ENCODE peak calls at places on chromosomes 12 and 14, in five cellular contexts. F, J, Y, W and R are unnamed samples. For H3K4me1, the result is how much of the 10 kb centered on the place peaks cover.

GRCh38 chr14:64654072-64654899 is 49.9 kb upstream of the PLEKHG3 start:
- DNase-seq in F (no peak), J (no peak), Y (no peak), W (no peak), R (no peak)

GRCh38 chr12:112408621-112409020 is 784 bp downstream of the RPL6 start:
- DNase-seq in F (no peak), J (no peak), Y (no peak), W (no peak), R (no peak)

GRCh38 chr12:23895792-23896218 is 53.7 kb downstream of the SOX5 start:
- DNase-seq in F (no peak), J (no peak), Y (no peak), W (no peak), R (no peak)

GRCh38 chr12:123787466-123787865 is 25.4 kb downstream of the DNAH10 start:
- DNase-seq in F (no peak), J (no peak), Y (no peak), W (no peak), R (no peak)

GRCh38 chr12:75953312-75953906 is 78.2 kb downstream of the PHLDA1 start:
- DNase-seq in F (no peak), J (no peak), Y (no peak), W (no peak), R (no peak)

GRCh38 chr12:52200086-52200782 is 8.4 kb upstream of the KRT80 start:
- DNase-seq in F (peak), J (no peak), Y (peak), W (peak), R (no peak)

GRCh38 chr12:41288188-41288811 is 100.2 kb downstream of the PDZRN4 start:
- DNase-seq in F (no peak), J (no peak), Y (no peak), W (no peak), R (no peak)

GRCh38 chr12:44502681-44503080 is 373.4 kb downstream of the NELL2 start:
- DNase-seq in F (no peak), J (peak), Y (peak), W (no peak), R (no peak)

GRCh38 chr14:99568567-99569560 is 35.1 kb downstream of the CCDC85C start:
- DNase-seq in F (no peak), J (peak), Y (no peak), W (peak), R (peak)

GRCh38 chr12:75738486-75738885 is 227.1 kb upstream of the KRR1 start:
- DNase-seq in F (no peak), J (no peak), Y (no peak), W (no peak), R (no peak)

GRCh38 chr12:48973531-48973930 is 2.0 kb upstream of the WNT10B start:
- DNase-seq in F (no peak), J (no peak), Y (peak), W (no peak), R (no peak)

GRCh38 chr12:85281947-85282312 is 1.9 kb downstream of the ALX1 start:
- DNase-seq in F (no peak), J (no peak), Y (no peak), W (no peak), R (no peak)

GRCh38 chr12:56723889-56724659 is 1.0 kb downstream of the NACA start:
- DNase-seq in F (peak), J (peak), Y (peak), W (peak), R (peak)

GRCh38 chr12:9763025-9763424 is 2.3 kb upstream of the CD69 start:
- DNase-seq in F (no peak), J (no peak), Y (no peak), W (no peak), R (no peak)

GRCh38 chr14:57199911-57200310 is 68.8 kb downstream of the EXOC5 start:
- DNase-seq in F (no peak), J (no peak), Y (no peak), W (no peak), R (no peak)

GRCh38 chr12:16037533-16037932 is 126.4 kb downstream of the DERA start:
- DNase-seq in F (no peak), J (no peak), Y (no peak), W (no peak), R (no peak)

GRCh38 chr14:102917469-102918211 is 4.8 kb upstream of the AMN start:
- DNase-seq in F (peak), J (peak), Y (peak), W (peak), R (peak)

GRCh38 chr12:92224685-92225331 is 79.2 kb upstream of the BTG1 start:
- DNase-seq in F (no peak), J (no peak), Y (no peak), W (peak), R (no peak)

GRCh38 chr12:25699454-25699853 is 146.4 kb upstream of the LMNTD1 start:
- DNase-seq in F (no peak), J (no peak), Y (no peak), W (no peak), R (no peak)

GRCh38 chr12:11724888-11725310 is 75.4 kb downstream of the ETV6 start:
- DNase-seq in F (no peak), J (peak), Y (no peak), W (no peak), R (no peak)

GRCh38 chr12:75170786-75171185 is 38.9 kb downstream of the KCNC2 start:
- DNase-seq in F (no peak), J (no peak), Y (no peak), W (no peak), R (no peak)

GRCh38 chr12:53047221-53048032 is 2.4 kb upstream of the TNS2 start:
- DNase-seq in F (peak), J (peak), Y (peak), W (peak), R (peak)

GRCh38 chr14:93099187-93099586 is 16.5 kb downstream of the ITPK1 start:
- DNase-seq in F (no peak), J (no peak), Y (no peak), W (no peak), R (no peak)

GRCh38 chr14:68936476-68936875 is 42.6 kb downstream of the ACTN1 start:
- DNase-seq in F (no peak), J (no peak), Y (no peak), W (no peak), R (no peak)

GRCh38 chr14:68932686-68933085 is 46.4 kb downstream of the ACTN1 start:
- DNase-seq in F (no peak), J (no peak), Y (no peak), W (no peak), R (no peak)

GRCh38 chr14:68932219-68932618 is 46.9 kb downstream of the ACTN1 start:
- DNase-seq in F (no peak), J (no peak), Y (peak), W (no peak), R (no peak)

GRCh38 chr14:68935761-68936209 is 43.3 kb downstream of the ACTN1 start:
- DNase-seq in F (peak), J (peak), Y (no peak), W (peak), R (peak)

DNA sequence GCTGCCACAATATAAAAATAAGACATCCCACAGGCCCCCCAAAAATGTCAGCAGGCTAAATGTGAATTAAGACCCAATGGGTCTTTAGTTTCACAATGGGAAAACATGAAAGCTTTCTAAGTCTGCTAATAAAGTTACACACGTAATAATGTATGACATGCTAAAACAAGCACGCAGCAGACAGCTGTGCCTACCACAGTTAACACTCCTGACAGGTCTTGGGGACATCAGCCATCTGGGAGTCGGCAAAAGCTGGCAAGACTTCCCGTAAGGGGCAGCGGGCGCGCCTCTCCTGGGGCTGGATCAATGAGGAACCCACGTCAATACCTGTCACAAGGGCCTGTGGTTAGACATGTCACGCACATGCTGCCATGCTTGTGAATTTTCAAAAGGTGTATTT is 45.1 kb downstream of the ACTN1 start:
- DNase-seq in F (no peak), J (no peak), Y (no peak), W (no peak), R (no peak)
- H3K4me1 ChIP-seq in F (under half), J (under half), Y (under half), W (under half), R (under half)

GRCh38 chr12:13499008-13499407 is 302.5 kb downstream of the EMP1 start:
- DNase-seq in F (no peak), J (no peak), Y (no peak), W (no peak), R (no peak)
- H3K4me1 ChIP-seq in F (under half), J (under half), Y (under half), W (under half), R (under half)

GRCh38 chr12:65891219-65891618 is 66.9 kb downstream of the HMGA2 start:
- DNase-seq in F (no peak), J (no peak), Y (no peak), W (no peak), R (no peak)
- H3K4me1 ChIP-seq in F (under half), J (under half), Y (under half), W (under half), R (under half)

DNA sequence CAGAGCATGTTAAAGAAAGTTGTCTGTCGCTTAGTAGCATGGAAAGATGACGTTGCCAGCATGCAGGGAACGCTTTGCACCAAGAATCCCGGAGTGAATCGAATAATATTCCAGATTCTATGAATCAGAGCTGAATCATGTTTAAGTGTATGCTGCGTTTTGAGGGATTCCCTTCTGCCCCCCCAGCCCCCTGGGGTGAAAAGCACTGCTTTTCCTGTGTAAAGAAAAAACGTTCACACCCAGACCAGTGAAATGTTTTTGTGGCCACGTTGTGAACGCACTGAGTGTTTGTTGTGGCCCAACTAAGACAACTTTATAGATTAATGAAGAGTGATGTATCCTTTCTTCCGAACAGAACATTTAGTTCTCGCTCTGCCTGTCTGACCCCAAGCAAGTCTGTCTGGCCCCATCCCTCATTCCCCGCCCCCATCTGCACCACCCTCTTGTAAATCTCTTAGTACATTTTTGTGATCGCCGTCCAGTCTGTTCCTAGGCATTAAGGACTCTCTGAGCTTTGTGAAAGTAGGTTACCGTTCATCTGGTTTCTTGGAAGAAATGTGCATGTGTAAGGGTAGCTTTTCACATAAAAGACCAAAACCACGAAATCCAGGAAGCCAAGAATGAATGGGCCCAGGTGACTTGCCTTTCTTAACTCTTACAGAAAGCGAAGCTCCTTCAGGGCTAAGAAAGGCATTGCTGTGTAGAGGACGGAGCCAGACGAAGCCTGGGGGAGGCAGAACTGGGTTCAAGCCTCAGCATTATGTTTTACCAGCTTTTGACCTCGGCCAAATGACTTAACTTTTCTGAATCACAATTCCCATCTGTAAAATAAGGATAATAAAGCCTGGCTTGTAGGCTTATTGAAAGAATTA is 103.1 kb downstream of the SAMD4A start:
- DNase-seq in F (no peak), J (no peak), Y (peak), W (no peak), R (peak)
- H3K4me1 ChIP-seq in F (under half), J (under half), Y (half or more), W (under half), R (under half)

DNA sequence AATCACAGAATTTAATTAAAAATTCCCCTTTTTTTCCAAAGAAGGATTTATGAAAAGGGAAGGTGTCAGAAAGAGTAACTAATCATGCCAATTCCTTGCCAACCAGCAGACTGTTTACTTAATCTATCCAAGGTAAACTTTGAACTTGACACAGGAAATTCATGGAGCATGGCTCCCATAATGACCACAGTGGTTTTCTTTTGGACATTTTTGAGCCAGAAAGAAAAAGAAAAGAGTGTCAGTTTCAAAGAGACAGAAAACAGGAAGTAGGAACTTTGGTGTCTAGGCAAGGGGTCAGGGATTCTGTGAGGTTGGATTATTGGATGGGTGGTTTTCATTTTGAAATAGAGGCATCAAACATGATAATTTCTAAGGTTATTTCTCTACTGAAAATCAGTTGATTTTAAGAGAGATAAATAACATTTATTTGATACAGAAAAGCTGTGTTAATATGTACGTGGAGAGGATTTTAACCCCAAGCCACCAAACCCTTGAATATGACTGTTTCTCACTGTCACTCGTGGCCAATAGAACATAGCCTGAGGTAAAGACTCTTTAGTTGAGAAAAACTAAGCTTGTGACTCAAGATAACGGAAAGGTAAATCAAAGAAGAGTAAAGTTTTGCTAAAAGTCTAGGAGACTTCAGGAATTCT is 196.1 kb downstream of the TTC6 start:
- DNase-seq in F (no peak), J (no peak), Y (no peak), W (no peak), R (no peak)
- H3K4me1 ChIP-seq in F (under half), J (under half), Y (under half), W (under half), R (under half)

GRCh38 chr12:121536929-121537813 is 43.7 kb downstream of the KDM2B start:
- DNase-seq in F (peak), J (peak), Y (peak), W (peak), R (peak)
- H3K4me1 ChIP-seq in F (under half), J (half or more), Y (under half), W (under half), R (under half)